ENCODE peak calls at places on chromosome 10, in nine cellular contexts. One of them, this sample, is unnamed.

GRCh38 chr10:21194510-21194993 is 297.4 kb upstream of the NEBL start:
- DNase-seq in GM04504: no peak
- DNase-seq in fibroblast of pulmonary artery: peak; percentile 66
- DNase-seq in EH: no peak
- DNase-seq in iPS DF 19.7: no peak
- DNase-seq in SK-MEL-5: no peak
- DNase-seq in amniotic epithelial cell: peak; percentile 28
- DNase-seq in activated CD4-positive, alpha-beta T cell treated with anti-CD3 and anti-CD28 coated beads, Interleukin-2, amount 50 U/mL, for 24 hours: no peak
- DNase-seq in memory B cell: no peak
- DNase-seq in this sample: no peak

GRCh38 chr10:16509996-16510395 is 11.7 kb downstream of the C1QL3 start:
- DNase-seq in EH: peak; percentile 62
- DNase-seq in activated CD4-positive, alpha-beta T cell treated with anti-CD3 and anti-CD28 coated beads, Interleukin-2, amount 50 U/mL, for 24 hours: no peak
- DNase-seq in GM04504: peak; percentile 10
- DNase-seq in fibroblast of pulmonary artery: peak; percentile 37
- DNase-seq in iPS DF 19.7: no peak
- DNase-seq in amniotic epithelial cell: no peak
- DNase-seq in memory B cell: no peak
- DNase-seq in SK-MEL-5: peak; percentile 78
- DNase-seq in this sample: no peak

GRCh38 chr10:77575271-77576006 is 62.2 kb downstream of the KCNMA1 start:
- DNase-seq in activated CD4-positive, alpha-beta T cell treated with anti-CD3 and anti-CD28 coated beads, Interleukin-2, amount 50 U/mL, for 24 hours: no peak
- DNase-seq in GM04504: no peak
- DNase-seq in SK-MEL-5: no peak
- DNase-seq in fibroblast of pulmonary artery: no peak
- DNase-seq in amniotic epithelial cell: no peak
- DNase-seq in memory B cell: no peak
- DNase-seq in EH: no peak
- DNase-seq in iPS DF 19.7: no peak
- DNase-seq in this sample: no peak

GRCh38 chr10:132906106-132906505 is 36.3 kb downstream of the CFAP46 start:
- DNase-seq in SK-MEL-5: no peak
- DNase-seq in GM04504: no peak
- DNase-seq in activated CD4-positive, alpha-beta T cell treated with anti-CD3 and anti-CD28 coated beads, Interleukin-2, amount 50 U/mL, for 24 hours: no peak
- DNase-seq in amniotic epithelial cell: no peak
- DNase-seq in fibroblast of pulmonary artery: no peak
- DNase-seq in memory B cell: no peak
- DNase-seq in iPS DF 19.7: no peak
- DNase-seq in EH: no peak
- DNase-seq in this sample: no peak

GRCh38 chr10:96292971-96293909 is 11.0 kb upstream of the DNTT start:
- DNase-seq in memory B cell: peak; percentile 49
- DNase-seq in GM04504: peak; percentile 7
- DNase-seq in SK-MEL-5: peak; percentile 60
- DNase-seq in fibroblast of pulmonary artery: peak; percentile 58
- DNase-seq in amniotic epithelial cell: peak; percentile 31
- DNase-seq in EH: peak; percentile 46
- DNase-seq in iPS DF 19.7: no peak
- DNase-seq in activated CD4-positive, alpha-beta T cell treated with anti-CD3 and anti-CD28 coated beads, Interleukin-2, amount 50 U/mL, for 24 hours: no peak
- DNase-seq in this sample: peak; percentile 7

GRCh38 chr10:93333278-93333978 is 148.7 kb downstream of the MYOF start:
- DNase-seq in EH: no peak
- DNase-seq in fibroblast of pulmonary artery: peak; percentile 35
- DNase-seq in SK-MEL-5: no peak
- DNase-seq in iPS DF 19.7: peak; percentile 15
- DNase-seq in activated CD4-positive, alpha-beta T cell treated with anti-CD3 and anti-CD28 coated beads, Interleukin-2, amount 50 U/mL, for 24 hours: no peak
- DNase-seq in GM04504: no peak
- DNase-seq in memory B cell: no peak
- DNase-seq in amniotic epithelial cell: no peak
- DNase-seq in this sample: peak; percentile 45

GRCh38 chr10:127151981-127152699 is 44.3 kb downstream of the INSYN2A start:
- DNase-seq in fibroblast of pulmonary artery: no peak
- DNase-seq in GM04504: no peak
- DNase-seq in iPS DF 19.7: no peak
- DNase-seq in SK-MEL-5: no peak
- DNase-seq in activated CD4-positive, alpha-beta T cell treated with anti-CD3 and anti-CD28 coated beads, Interleukin-2, amount 50 U/mL, for 24 hours: no peak
- DNase-seq in EH: no peak
- DNase-seq in amniotic epithelial cell: peak; percentile 21
- DNase-seq in memory B cell: no peak
- DNase-seq in this sample: peak; percentile 48

GRCh38 chr10:79116801-79117723 is 48.3 kb downstream of the ZMIZ1 start:
- DNase-seq in iPS DF 19.7: no peak
- DNase-seq in EH: peak; percentile 58
- DNase-seq in memory B cell: no peak
- DNase-seq in activated CD4-positive, alpha-beta T cell treated with anti-CD3 and anti-CD28 coated beads, Interleukin-2, amount 50 U/mL, for 24 hours: no peak
- DNase-seq in GM04504: no peak
- DNase-seq in SK-MEL-5: peak; percentile 38
- DNase-seq in fibroblast of pulmonary artery: peak; percentile 30
- DNase-seq in amniotic epithelial cell: no peak
- DNase-seq in this sample: peak; percentile 48

GRCh38 chr10:118668228-118668952 is 72.9 kb upstream of the PRLHR start:
- DNase-seq in amniotic epithelial cell: no peak
- DNase-seq in activated CD4-positive, alpha-beta T cell treated with anti-CD3 and anti-CD28 coated beads, Interleukin-2, amount 50 U/mL, for 24 hours: no peak
- DNase-seq in memory B cell: no peak
- DNase-seq in fibroblast of pulmonary artery: no peak
- DNase-seq in GM04504: no peak
- DNase-seq in SK-MEL-5: no peak
- DNase-seq in iPS DF 19.7: no peak
- DNase-seq in EH: no peak
- DNase-seq in this sample: no peak

GRCh38 chr10:100043796-100044195 is 34.0 kb upstream of the DNMBP start:
- DNase-seq in EH: peak; percentile 62
- DNase-seq in SK-MEL-5: no peak
- DNase-seq in fibroblast of pulmonary artery: peak; percentile 86
- DNase-seq in GM04504: peak; percentile 43
- DNase-seq in memory B cell: no peak
- DNase-seq in activated CD4-positive, alpha-beta T cell treated with anti-CD3 and anti-CD28 coated beads, Interleukin-2, amount 50 U/mL, for 24 hours: no peak
- DNase-seq in amniotic epithelial cell: peak; percentile 53
- DNase-seq in iPS DF 19.7: no peak
- DNase-seq in this sample: no peak

GRCh38 chr10:7218974-7219373 is 191.9 kb downstream of the SFMBT2 start:
- DNase-seq in iPS DF 19.7: no peak
- DNase-seq in memory B cell: no peak
- DNase-seq in EH: no peak
- DNase-seq in activated CD4-positive, alpha-beta T cell treated with anti-CD3 and anti-CD28 coated beads, Interleukin-2, amount 50 U/mL, for 24 hours: no peak
- DNase-seq in SK-MEL-5: peak; percentile 27
- DNase-seq in amniotic epithelial cell: peak; percentile 6
- DNase-seq in GM04504: no peak
- DNase-seq in fibroblast of pulmonary artery: peak; percentile 14
- DNase-seq in this sample: peak; percentile 41

GRCh38 chr10:5291501-5292195 is 73.1 kb upstream of the UCN3 start:
- DNase-seq in activated CD4-positive, alpha-beta T cell treated with anti-CD3 and anti-CD28 coated beads, Interleukin-2, amount 50 U/mL, for 24 hours: peak; percentile 69
- DNase-seq in memory B cell: no peak
- DNase-seq in SK-MEL-5: no peak
- DNase-seq in fibroblast of pulmonary artery: peak; percentile 95
- DNase-seq in EH: peak; percentile 91
- DNase-seq in iPS DF 19.7: no peak
- DNase-seq in amniotic epithelial cell: peak; percentile 84
- DNase-seq in GM04504: peak; percentile 93
- DNase-seq in this sample: peak; percentile 60

GRCh38 chr10:122188706-122189105 is 82.4 kb upstream of the BTBD16 start:
- DNase-seq in memory B cell: no peak
- DNase-seq in SK-MEL-5: no peak
- DNase-seq in activated CD4-positive, alpha-beta T cell treated with anti-CD3 and anti-CD28 coated beads, Interleukin-2, amount 50 U/mL, for 24 hours: no peak
- DNase-seq in EH: no peak
- DNase-seq in fibroblast of pulmonary artery: no peak
- DNase-seq in iPS DF 19.7: no peak
- DNase-seq in GM04504: no peak
- DNase-seq in amniotic epithelial cell: no peak
- DNase-seq in this sample: no peak

GRCh38 chr10:94097656-94098055 is 103.9 kb downstream of the PLCE1 start:
- DNase-seq in SK-MEL-5: no peak
- DNase-seq in iPS DF 19.7: no peak
- DNase-seq in memory B cell: no peak
- DNase-seq in EH: peak; percentile 62
- DNase-seq in fibroblast of pulmonary artery: no peak
- DNase-seq in activated CD4-positive, alpha-beta T cell treated with anti-CD3 and anti-CD28 coated beads, Interleukin-2, amount 50 U/mL, for 24 hours: no peak
- DNase-seq in amniotic epithelial cell: no peak
- DNase-seq in GM04504: no peak
- DNase-seq in this sample: no peak

GRCh38 chr10:490891-491571 is 198.4 kb downstream of the DIP2C start:
- DNase-seq in fibroblast of pulmonary artery: peak; percentile 65
- DNase-seq in SK-MEL-5: no peak
- DNase-seq in memory B cell: no peak
- DNase-seq in iPS DF 19.7: no peak
- DNase-seq in activated CD4-positive, alpha-beta T cell treated with anti-CD3 and anti-CD28 coated beads, Interleukin-2, amount 50 U/mL, for 24 hours: no peak
- DNase-seq in EH: peak; percentile 82
- DNase-seq in GM04504: peak; percentile 58
- DNase-seq in amniotic epithelial cell: peak; percentile 80
- DNase-seq in this sample: peak; percentile 59

GRCh38 chr10:132652936-132653590 is 115.5 kb downstream of the INPP5A start:
- DNase-seq in amniotic epithelial cell: no peak
- DNase-seq in activated CD4-positive, alpha-beta T cell treated with anti-CD3 and anti-CD28 coated beads, Interleukin-2, amount 50 U/mL, for 24 hours: no peak
- DNase-seq in SK-MEL-5: no peak
- DNase-seq in memory B cell: no peak
- DNase-seq in fibroblast of pulmonary artery: no peak
- DNase-seq in GM04504: no peak
- DNase-seq in iPS DF 19.7: no peak
- DNase-seq in EH: no peak
- DNase-seq in this sample: no peak

GRCh38 chr10:71812016-71812912 is 38.8 kb downstream of the PSAP start:
- DNase-seq in fibroblast of pulmonary artery: peak; percentile 54
- DNase-seq in activated CD4-positive, alpha-beta T cell treated with anti-CD3 and anti-CD28 coated beads, Interleukin-2, amount 50 U/mL, for 24 hours: peak; percentile 73
- DNase-seq in memory B cell: peak; percentile 85
- DNase-seq in SK-MEL-5: peak; percentile 49
- DNase-seq in EH: peak; percentile 61
- DNase-seq in GM04504: peak; percentile 10
- DNase-seq in amniotic epithelial cell: peak; percentile 33
- DNase-seq in iPS DF 19.7: no peak
- DNase-seq in this sample: no peak

GRCh38 chr10:103696411-103697145 is 158.8 kb downstream of the SH3PXD2A start:
- DNase-seq in GM04504: peak; percentile 74
- DNase-seq in memory B cell: no peak
- DNase-seq in SK-MEL-5: peak; percentile 24
- DNase-seq in iPS DF 19.7: no peak
- DNase-seq in fibroblast of pulmonary artery: peak; percentile 89
- DNase-seq in amniotic epithelial cell: peak; percentile 91
- DNase-seq in EH: peak; percentile 95
- DNase-seq in activated CD4-positive, alpha-beta T cell treated with anti-CD3 and anti-CD28 coated beads, Interleukin-2, amount 50 U/mL, for 24 hours: peak; percentile 72
- DNase-seq in this sample: peak; percentile 94

GRCh38 chr10:123241391-123242141 is 87.4 kb downstream of the BUB3 start:
- DNase-seq in EH: peak; percentile 3
- DNase-seq in SK-MEL-5: no peak
- DNase-seq in activated CD4-positive, alpha-beta T cell treated with anti-CD3 and anti-CD28 coated beads, Interleukin-2, amount 50 U/mL, for 24 hours: peak; percentile 8
- DNase-seq in iPS DF 19.7: no peak
- DNase-seq in GM04504: no peak
- DNase-seq in fibroblast of pulmonary artery: peak; percentile 7
- DNase-seq in amniotic epithelial cell: no peak
- DNase-seq in memory B cell: peak; percentile 48
- DNase-seq in this sample: no peak

GRCh38 chr10:7700577-7701125 is 2.5 kb upstream of the ITIH2 start:
- DNase-seq in activated CD4-positive, alpha-beta T cell treated with anti-CD3 and anti-CD28 coated beads, Interleukin-2, amount 50 U/mL, for 24 hours: no peak
- DNase-seq in fibroblast of pulmonary artery: peak; percentile 79
- DNase-seq in GM04504: no peak
- DNase-seq in memory B cell: no peak
- DNase-seq in EH: no peak
- DNase-seq in amniotic epithelial cell: peak; percentile 38
- DNase-seq in SK-MEL-5: no peak
- DNase-seq in iPS DF 19.7: no peak
- DNase-seq in this sample: peak; percentile 31